ENCODE peak calls at places on chromosomes 5 and 9, in four cellular contexts. One of them, this sample, is unnamed.

GRCh38 chr5:153891394-153891793 is 147.3 kb downstream of the FAM114A2 start:
- DNase-seq in astrocyte of the cerebellum: no peak
- DNase-seq in uterus: no peak
- DNase-seq in cardiac fibroblast: no peak
- DNase-seq in this sample: no peak

GRCh38 chr9:112725961-112726360 is 8.0 kb upstream of the INIP start:
- DNase-seq in astrocyte of the cerebellum: no peak
- DNase-seq in uterus: no peak
- DNase-seq in cardiac fibroblast: no peak
- DNase-seq in this sample: no peak

GRCh38 chr9:131180454-131180853 is 55.1 kb downstream of the NUP214 start:
- DNase-seq in uterus: no peak
- DNase-seq in cardiac fibroblast: peak
- DNase-seq in astrocyte of the cerebellum: peak
- DNase-seq in this sample: no peak

GRCh38 chr5:1878050-1878849 is 4.5 kb downstream of the IRX4 start:
- DNase-seq in uterus: no peak
- DNase-seq in astrocyte of the cerebellum: no peak
- DNase-seq in cardiac fibroblast: no peak
- DNase-seq in this sample: no peak

GRCh38 chr5:20469792-20470191 is 481.8 kb upstream of the CDH18 start:
- DNase-seq in uterus: no peak
- DNase-seq in cardiac fibroblast: no peak
- DNase-seq in astrocyte of the cerebellum: no peak
- DNase-seq in this sample: no peak

GRCh38 chr5:34886718-34887117 is 28.6 kb downstream of the RAD1 start:
- DNase-seq in uterus: no peak
- DNase-seq in cardiac fibroblast: no peak
- DNase-seq in astrocyte of the cerebellum: no peak
- DNase-seq in this sample: no peak

GRCh38 chr5:77636423-77637169 is 1.9 kb downstream of the OTP start:
- DNase-seq in cardiac fibroblast: no peak
- DNase-seq in astrocyte of the cerebellum: no peak
- DNase-seq in uterus: no peak
- DNase-seq in this sample: no peak

GRCh38 chr5:133818869-133819600 is 149.4 kb downstream of the C5orf15 start:
- DNase-seq in cardiac fibroblast: no peak
- DNase-seq in astrocyte of the cerebellum: no peak
- DNase-seq in uterus: no peak
- DNase-seq in this sample: no peak

GRCh38 chr9:78967557-78968212 is 604.1 kb upstream of the TLE4 start:
- DNase-seq in uterus: no peak
- DNase-seq in cardiac fibroblast: no peak
- DNase-seq in astrocyte of the cerebellum: no peak
- DNase-seq in this sample: no peak

GRCh38 chr9:134413890-134414731 is 87.9 kb downstream of the RXRA start:
- DNase-seq in astrocyte of the cerebellum: peak
- DNase-seq in cardiac fibroblast: peak
- DNase-seq in uterus: peak
- DNase-seq in this sample: peak

GRCh38 chr5:42502613-42503470 is 79.6 kb downstream of the GHR start:
- DNase-seq in astrocyte of the cerebellum: no peak
- DNase-seq in cardiac fibroblast: no peak
- DNase-seq in uterus: no peak
- DNase-seq in this sample: no peak

GRCh38 chr9:20760246-20760901 is 76.3 kb downstream of the FOCAD start:
- DNase-seq in uterus: no peak
- DNase-seq in cardiac fibroblast: peak
- DNase-seq in astrocyte of the cerebellum: no peak
- DNase-seq in this sample: no peak

GRCh38 chr9:119368681-119369581 is at the start of gene BRINP1:
- DNase-seq in astrocyte of the cerebellum: peak
- DNase-seq in cardiac fibroblast: peak
- DNase-seq in uterus: no peak
- DNase-seq in this sample: peak

GRCh38 chr5:55096860-55097259 is 5.6 kb upstream of the GZMA start:
- DNase-seq in cardiac fibroblast: no peak
- DNase-seq in uterus: no peak
- DNase-seq in astrocyte of the cerebellum: no peak
- DNase-seq in this sample: no peak

GRCh38 chr5:123089971-123090640 is 1.1 kb downstream of the PRDM6 start:
- DNase-seq in cardiac fibroblast: peak
- DNase-seq in uterus: no peak
- DNase-seq in astrocyte of the cerebellum: no peak
- DNase-seq in this sample: no peak

GRCh38 chr9:98892296-98892695 is 51.4 kb upstream of the COL15A1 start:
- DNase-seq in uterus: no peak
- DNase-seq in astrocyte of the cerebellum: no peak
- DNase-seq in cardiac fibroblast: no peak
- DNase-seq in this sample: no peak

GRCh38 chr9:3179716-3180115 is 335.8 kb upstream of the PUM3 start:
- DNase-seq in astrocyte of the cerebellum: no peak
- DNase-seq in cardiac fibroblast: no peak
- DNase-seq in uterus: no peak
- DNase-seq in this sample: no peak

GRCh38 chr5:135887881-135888614 is 7.6 kb downstream of the IL9 start:
- DNase-seq in astrocyte of the cerebellum: no peak
- DNase-seq in cardiac fibroblast: peak
- DNase-seq in uterus: no peak
- DNase-seq in this sample: no peak

GRCh38 chr9:127388037-127388855 is 8.7 kb upstream of the SLC2A8 start:
- DNase-seq in cardiac fibroblast: peak
- DNase-seq in uterus: peak
- DNase-seq in astrocyte of the cerebellum: peak
- DNase-seq in this sample: no peak

GRCh38 chr5:13945271-13945670 is 783 bp upstream of the DNAH5 start:
- DNase-seq in astrocyte of the cerebellum: no peak
- DNase-seq in uterus: no peak
- DNase-seq in cardiac fibroblast: no peak
- DNase-seq in this sample: no peak

GRCh38 chr5:65873181-65873580 is 53.2 kb upstream of the ERBIN start:
- DNase-seq in uterus: no peak
- DNase-seq in cardiac fibroblast: no peak
- DNase-seq in astrocyte of the cerebellum: no peak
- DNase-seq in this sample: no peak

GRCh38 chr9:106916491-106917235 is 53.7 kb downstream of the ZNF462 start:
- DNase-seq in astrocyte of the cerebellum: peak
- DNase-seq in cardiac fibroblast: peak
- DNase-seq in uterus: peak
- DNase-seq in this sample: peak

GRCh38 chr5:123496892-123497291 is 15.1 kb upstream of the CSNK1G3 start:
- DNase-seq in uterus: no peak
- DNase-seq in astrocyte of the cerebellum: peak
- DNase-seq in cardiac fibroblast: peak
- DNase-seq in this sample: no peak

GRCh38 chr5:178483620-178484019 is 106.6 kb downstream of the COL23A1 start:
- DNase-seq in astrocyte of the cerebellum: no peak
- DNase-seq in cardiac fibroblast: no peak
- DNase-seq in uterus: no peak
- DNase-seq in this sample: no peak

GRCh38 chr5:23740029-23740428 is 232.6 kb downstream of the PRDM9 start:
- DNase-seq in cardiac fibroblast: no peak
- DNase-seq in uterus: no peak
- DNase-seq in astrocyte of the cerebellum: no peak
- DNase-seq in this sample: no peak

GRCh38 chr5:74212336-74212735 is 428.2 kb downstream of the ENC1 start:
- DNase-seq in cardiac fibroblast: peak
- DNase-seq in uterus: no peak
- DNase-seq in astrocyte of the cerebellum: no peak
- DNase-seq in this sample: no peak

GRCh38 chr9:123550012-123550411 is 194.0 kb downstream of the CRB2 start:
- DNase-seq in uterus: no peak
- DNase-seq in cardiac fibroblast: no peak
- DNase-seq in astrocyte of the cerebellum: no peak
- DNase-seq in this sample: no peak

GRCh38 chr5:76542887-76543690 is 80.1 kb downstream of the F2RL2 start:
- DNase-seq in cardiac fibroblast: no peak
- DNase-seq in uterus: no peak
- DNase-seq in astrocyte of the cerebellum: no peak
- DNase-seq in this sample: no peak

GRCh38 chr5:126597156-126597555 is 2.1 kb upstream of the ALDH7A1 start:
- DNase-seq in astrocyte of the cerebellum: peak
- DNase-seq in uterus: no peak
- DNase-seq in cardiac fibroblast: peak
- DNase-seq in this sample: no peak

GRCh38 chr9:16521868-16522381 is 348.5 kb downstream of the BNC2 start:
- DNase-seq in cardiac fibroblast: peak
- DNase-seq in uterus: peak
- DNase-seq in astrocyte of the cerebellum: peak
- DNase-seq in this sample: peak

GRCh38 chr5:127012933-127013332 is 17.4 kb downstream of the MARCHF3 start:
- DNase-seq in astrocyte of the cerebellum: no peak
- DNase-seq in cardiac fibroblast: peak
- DNase-seq in uterus: no peak
- DNase-seq in this sample: no peak

GRCh38 chr5:2207966-2208544 is 325.3 kb upstream of the IRX4 start:
- DNase-seq in astrocyte of the cerebellum: no peak
- DNase-seq in uterus: no peak
- DNase-seq in cardiac fibroblast: no peak
- DNase-seq in this sample: no peak

GRCh38 chr9:134004881-134005280 is 12.8 kb upstream of the VAV2 start:
- DNase-seq in cardiac fibroblast: no peak
- DNase-seq in uterus: no peak
- DNase-seq in astrocyte of the cerebellum: no peak
- DNase-seq in this sample: no peak

GRCh38 chr5:98907951-98908350 is 20.9 kb downstream of the CHD1 start:
- DNase-seq in astrocyte of the cerebellum: no peak
- DNase-seq in uterus: no peak
- DNase-seq in cardiac fibroblast: no peak
- DNase-seq in this sample: no peak

GRCh38 chr9:130201399-130201873 is 29.2 kb downstream of the NCS1 start:
- DNase-seq in cardiac fibroblast: no peak
- DNase-seq in uterus: no peak
- DNase-seq in astrocyte of the cerebellum: no peak
- DNase-seq in this sample: no peak

GRCh38 chr9:137715321-137715720 is 96.5 kb downstream of the EHMT1 start:
- DNase-seq in astrocyte of the cerebellum: no peak
- DNase-seq in uterus: no peak
- DNase-seq in cardiac fibroblast: no peak
- DNase-seq in this sample: no peak

GRCh38 chr5:14406554-14406849 is 175.1 kb upstream of the OTULINL start:
- DNase-seq in astrocyte of the cerebellum: peak
- DNase-seq in uterus: no peak
- DNase-seq in cardiac fibroblast: peak
- DNase-seq in this sample: no peak

GRCh38 chr9:277595-278330 is 63.1 kb downstream of the DOCK8 start:
- DNase-seq in uterus: no peak
- DNase-seq in cardiac fibroblast: no peak
- DNase-seq in astrocyte of the cerebellum: no peak
- DNase-seq in this sample: no peak

GRCh38 chr5:12985142-12985541 is 959.3 kb downstream of the DNAH5 start:
- DNase-seq in uterus: no peak
- DNase-seq in cardiac fibroblast: no peak
- DNase-seq in astrocyte of the cerebellum: no peak
- DNase-seq in this sample: no peak

DNA sequence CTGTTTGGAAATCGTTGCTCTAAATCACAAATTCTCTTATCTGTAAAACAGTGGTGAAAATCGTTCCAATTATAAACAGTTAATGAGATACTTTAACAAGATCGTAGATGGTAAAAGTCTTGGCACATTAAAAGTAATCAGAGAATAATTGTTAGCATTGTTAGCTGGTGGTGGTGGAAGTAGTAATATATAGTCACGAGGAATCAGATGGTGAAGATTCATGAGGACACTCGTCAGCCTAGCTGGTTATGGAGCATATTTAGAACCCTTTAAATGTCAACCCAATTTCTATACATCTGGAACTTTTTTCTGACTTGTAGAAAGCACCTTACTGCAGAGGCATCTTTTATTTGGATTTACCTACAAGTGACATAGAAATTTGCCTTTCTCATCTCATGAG is 190.8 kb downstream of the TLE1 start:
- DNase-seq in astrocyte of the cerebellum: no peak
- DNase-seq in uterus: no peak
- DNase-seq in cardiac fibroblast: no peak
- DNase-seq in this sample: no peak
- H3K4me3 ChIP-seq in astrocyte of the cerebellum: no peak
- H3K4me3 ChIP-seq in uterus: no peak
- H3K4me3 ChIP-seq in cardiac fibroblast: no peak
- H3K4me3 ChIP-seq in this sample: peak

GRCh38 chr5:89827388-89827787 is 582.2 kb downstream of the CETN3 start:
- DNase-seq in astrocyte of the cerebellum: no peak
- DNase-seq in cardiac fibroblast: no peak
- DNase-seq in uterus: no peak
- DNase-seq in this sample: no peak
- H3K4me3 ChIP-seq in astrocyte of the cerebellum: no peak
- H3K4me3 ChIP-seq in cardiac fibroblast: no peak
- H3K4me3 ChIP-seq in uterus: no peak
- H3K4me3 ChIP-seq in this sample: peak

DNA sequence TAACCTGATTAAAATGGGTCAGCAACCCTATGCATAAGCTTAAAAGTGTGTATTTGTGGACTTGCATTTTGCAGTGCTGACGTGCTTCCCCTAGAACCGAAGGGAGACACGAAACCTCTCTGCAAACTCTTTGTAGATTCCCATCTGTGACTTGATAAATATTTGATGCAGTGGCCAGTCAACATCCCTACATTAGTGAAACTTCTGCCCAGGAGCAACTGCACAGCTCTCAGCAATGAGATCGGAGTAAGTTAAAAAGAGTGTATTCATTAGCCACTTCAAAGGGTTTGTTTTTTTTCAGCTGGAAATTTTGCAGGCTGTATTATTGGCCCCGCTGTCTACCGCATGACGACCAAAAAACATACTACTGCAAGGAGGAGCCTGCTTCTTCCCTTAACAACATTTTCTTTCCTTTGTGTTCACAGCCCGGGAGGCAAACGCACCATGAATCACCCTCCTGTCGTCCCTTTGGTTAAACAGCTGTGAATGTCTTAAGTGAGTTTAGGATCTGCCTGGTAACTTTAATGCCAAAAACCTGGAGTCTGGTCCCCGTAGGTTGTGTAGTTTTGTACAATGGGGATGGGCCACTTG is 38.0 kb upstream of the TCERG1 start:
- DNase-seq in cardiac fibroblast: no peak
- DNase-seq in uterus: no peak
- DNase-seq in astrocyte of the cerebellum: peak
- DNase-seq in this sample: no peak
- H3K4me3 ChIP-seq in cardiac fibroblast: no peak
- H3K4me3 ChIP-seq in uterus: no peak
- H3K4me3 ChIP-seq in astrocyte of the cerebellum: peak
- H3K4me3 ChIP-seq in this sample: no peak

DNA sequence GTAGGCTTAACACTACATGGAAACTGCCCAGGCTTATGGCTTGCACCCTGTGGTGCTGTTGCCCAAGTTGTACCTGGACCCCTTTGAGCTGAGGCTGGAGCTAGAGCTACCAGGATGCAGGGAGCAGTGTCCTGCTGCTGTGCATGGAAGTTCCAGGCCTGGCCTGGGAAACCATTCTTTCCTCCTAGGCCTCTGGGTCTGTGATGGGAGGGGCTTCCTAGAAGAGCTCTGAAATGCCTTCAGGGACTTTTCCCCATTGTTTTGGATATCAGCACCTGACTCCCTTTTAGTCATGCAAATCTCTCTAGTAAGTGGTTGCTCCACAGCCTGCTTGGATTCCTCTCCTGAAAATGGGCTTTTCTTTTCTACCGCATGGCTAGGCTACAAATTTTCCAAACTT is 7.9 kb upstream of the HRH2 start:
- DNase-seq in uterus: no peak
- DNase-seq in astrocyte of the cerebellum: no peak
- DNase-seq in cardiac fibroblast: no peak
- DNase-seq in this sample: no peak
- H3K4me3 ChIP-seq in uterus: no peak
- H3K4me3 ChIP-seq in astrocyte of the cerebellum: no peak
- H3K4me3 ChIP-seq in cardiac fibroblast: no peak
- H3K4me3 ChIP-seq in this sample: no peak